ENCODE peak calls at places on chromosomes 2 and 18, in ten cellular contexts. P is esophagus squamous epithelium, H is H54, E is upper lobe of left lung, F is stomach, L is Peyer's patch, Q is spleen, M is IMR-90, V is GM12892, T is uterus. I is an unnamed sample.

GRCh38 chr2:63780483-63781155 is 61.1 kb upstream of the UGP2 start:
- DNase-seq in P (no peak), H (no peak), E (no peak), F (no peak), L (no peak), Q (no peak), M (no peak), V (no peak), T (no peak), I (no peak)

GRCh38 chr18:74476154-74476553 is 19.0 kb upstream of the DIPK1C start:
- DNase-seq in P (no peak), H (no peak), E (no peak), F (no peak), L (no peak), Q (no peak), M (peak), V (no peak), T (peak), I (no peak)

GRCh38 chr2:113754989-113755689 is 1.3 kb downstream of the SLC35F5 start:
- DNase-seq in P (no peak), H (no peak), E (no peak), F (no peak), L (no peak), Q (no peak), M (no peak), V (no peak), T (no peak), I (no peak)

GRCh38 chr2:216571909-216572513 is 61.2 kb upstream of the IGFBP2 start:
- DNase-seq in P (no peak), H (no peak), E (no peak), F (no peak), L (no peak), Q (no peak), M (no peak), V (no peak), T (no peak), I (no peak)

GRCh38 chr18:21315741-21316187 is 73.7 kb downstream of the GREB1L start:
- DNase-seq in P (no peak), H (no peak), E (no peak), F (no peak), L (no peak), Q (no peak), M (no peak), V (no peak), T (no peak), I (no peak)

GRCh38 chr2:64487256-64488049 is 33.5 kb downstream of the LGALSL start:
- DNase-seq in P (no peak), H (no peak), E (no peak), F (no peak), L (no peak), Q (no peak), M (no peak), V (no peak), T (peak), I (no peak)

GRCh38 chr2:225100856-225101294 is 58.6 kb upstream of the DOCK10 start:
- DNase-seq in P (no peak), H (peak), E (no peak), F (no peak), L (no peak), Q (no peak), M (peak), V (no peak), T (no peak), I (no peak)

GRCh38 chr2:111071480-111072143 is 49.1 kb upstream of the BCL2L11 start:
- DNase-seq in P (no peak), H (peak), E (no peak), F (no peak), L (no peak), Q (no peak), M (peak), V (no peak), T (no peak), I (no peak)

DNA sequence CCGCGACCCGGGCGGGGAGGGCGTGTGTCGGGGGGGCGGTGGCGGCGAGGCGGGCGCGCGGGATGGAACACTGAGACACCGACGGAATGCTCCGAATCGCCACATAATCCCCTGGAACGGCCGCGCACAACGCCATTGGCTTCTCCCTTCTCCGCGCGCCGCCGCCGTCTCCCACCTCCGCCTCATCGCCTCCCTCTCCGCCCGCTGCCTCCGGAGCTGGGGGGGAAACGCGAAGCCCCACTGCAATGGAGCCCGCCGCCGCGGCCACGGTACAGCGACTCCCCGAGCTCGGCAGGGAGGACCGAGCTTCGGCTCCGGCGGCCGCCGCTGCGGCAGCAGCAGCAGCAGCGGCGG is at the start of gene PHLPP1:
- DNase-seq in P (no peak), H (no peak), E (no peak), F (no peak), L (no peak), Q (no peak), M (no peak), V (peak), T (no peak), I (no peak)
- TF ChIP-seq POLR2A in P (peak), H (peak), E (peak), F (no peak), L (peak), Q (peak), M (no peak), V (peak), T (peak), I (peak)

GRCh38 chr2:96810783-96811192 is 5.3 kb upstream of the CNNM3 start:
- DNase-seq in P (no peak), H (no peak), E (no peak), F (no peak), L (no peak), Q (no peak), M (no peak), V (no peak), T (no peak), I (no peak)
- TF ChIP-seq POLR2A in P (no peak), H (no peak), E (no peak), F (no peak), L (no peak), Q (no peak), M (no peak), V (no peak), T (no peak), I (no peak)

GRCh38 chr2:200193791-200194190 is 112.7 kb upstream of the SPATS2L start:
- DNase-seq in P (no peak), H (no peak), E (no peak), F (no peak), L (no peak), Q (no peak), M (no peak), V (no peak), T (no peak), I (no peak)

GRCh38 chr2:200199005-200199404 is 107.5 kb upstream of the SPATS2L start:
- DNase-seq in P (no peak), H (no peak), E (no peak), F (no peak), L (no peak), Q (no peak), M (no peak), V (no peak), T (no peak), I (no peak)

GRCh38 chr2:200203381-200203827 is 103.1 kb upstream of the SPATS2L start:
- DNase-seq in P (no peak), H (no peak), E (no peak), F (no peak), L (no peak), Q (no peak), M (peak), V (no peak), T (no peak), I (no peak)

GRCh38 chr2:200194746-200195145 is 111.7 kb upstream of the SPATS2L start:
- DNase-seq in P (no peak), H (no peak), E (no peak), F (no peak), L (no peak), Q (no peak), M (no peak), V (no peak), T (no peak), I (no peak)

DNA sequence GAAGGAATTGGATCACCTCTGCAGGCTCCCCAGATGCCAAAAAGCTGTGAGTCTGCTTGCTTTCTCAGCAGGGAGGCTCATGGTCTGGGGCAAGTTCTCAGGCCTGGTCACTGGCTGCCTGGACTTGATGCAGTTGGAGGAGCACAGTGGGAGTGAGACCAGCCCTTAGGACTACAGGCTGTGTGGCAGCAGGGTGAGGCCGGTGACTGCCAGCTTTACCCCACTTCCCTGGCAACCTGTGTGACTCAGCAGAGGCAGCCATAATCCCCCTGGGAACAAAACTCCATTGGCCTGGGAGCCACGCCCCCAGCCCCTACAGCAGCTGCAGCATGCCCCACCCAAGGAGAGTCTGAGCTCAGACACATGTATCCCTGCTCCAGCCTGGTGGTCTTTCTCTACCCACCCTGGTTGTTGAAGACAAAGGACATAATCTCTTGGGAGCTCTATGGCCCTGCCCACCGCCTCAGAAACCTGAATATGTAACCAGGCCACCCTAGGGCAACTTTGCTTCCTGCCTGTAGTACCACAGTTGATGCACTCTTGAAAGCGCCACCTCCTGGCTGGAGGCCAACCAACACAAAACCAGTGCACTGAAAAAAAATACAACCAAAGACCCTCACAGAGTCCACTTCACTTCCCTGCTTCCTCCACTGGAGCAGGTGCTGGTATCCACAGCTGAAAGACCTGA is 106.8 kb upstream of the SPATS2L start:
- DNase-seq in P (no peak), H (no peak), E (no peak), F (no peak), L (no peak), Q (no peak), M (no peak), V (no peak), T (no peak), I (no peak)
- TF ChIP-seq POLR2A in P (no peak), H (no peak), E (no peak), F (no peak), L (no peak), Q (no peak), M (no peak), V (no peak), T (no peak), I (no peak)

GRCh38 chr2:208358758-208359631 is 47.6 kb upstream of the PTH2R start:
- DNase-seq in P (no peak), H (no peak), E (no peak), F (no peak), L (no peak), Q (no peak), M (no peak), V (no peak), T (no peak), I (no peak)
- TF ChIP-seq POLR2A in P (no peak), H (no peak), E (no peak), F (no peak), L (no peak), Q (no peak), M (no peak), V (no peak), T (no peak), I (no peak)